ENCODE peak calls at places on chromosomes 16 and 17, in six cellular contexts. Y is H7; T is cardiac muscle cell; M is effector memory CD4-positive, alpha-beta T cell; Z is CD8-positive, alpha-beta T cell; L is mesendoderm. V is an unnamed sample. For H3K36me3, the result is how much of the 10 kb centered on the place peaks cover.

GRCh38 chr17:37358098-37358829 is 17.5 kb upstream of the C17orf78 start:
- DNase-seq in L (peak), Z (no peak), Y (peak), M (no peak), T (peak), V (peak)

GRCh38 chr16:20681821-20682736 is 15.4 kb downstream of the ACSM1 start:
- DNase-seq in M (no peak), Z (no peak), T (no peak), Y (no peak), L (peak), V (no peak)

GRCh38 chr16:22091721-22092120 is 620 bp upstream of the VWA3A start:
- DNase-seq in Z (no peak), M (no peak), T (no peak), L (peak), Y (no peak), V (no peak)

GRCh38 chr16:28110479-28110878 is 47.0 kb upstream of the GSG1L start:
- DNase-seq in Z (no peak), Y (no peak), M (no peak), L (no peak), T (no peak), V (no peak)

GRCh38 chr17:43940630-43941029 is 1.6 kb downstream of the PPY start:
- DNase-seq in L (peak), T (peak), Z (no peak), M (no peak), Y (peak), V (no peak)

GRCh38 chr17:32929588-32929987 is 1.6 kb downstream of the TMEM98 start:
- DNase-seq in M (no peak), L (no peak), Y (no peak), T (no peak), Z (no peak), V (no peak)

GRCh38 chr16:49455181-49455990 is 81.8 kb downstream of the C16orf78 start:
- DNase-seq in Y (no peak), L (no peak), T (no peak), M (no peak), Z (no peak), V (no peak)

GRCh38 chr17:65167581-65167980 is 30.4 kb downstream of the RGS9 start:
- DNase-seq in M (no peak), T (no peak), L (no peak), Y (no peak), Z (no peak), V (no peak)

GRCh38 chr17:66517336-66518009 is 215.1 kb downstream of the PRKCA start:
- DNase-seq in L (no peak), Z (no peak), Y (no peak), M (no peak), T (no peak), V (no peak)

GRCh38 chr17:40859536-40859935 is 7.5 kb downstream of the KRT12 start:
- DNase-seq in Y (no peak), Z (no peak), M (no peak), L (no peak), T (no peak), V (no peak)

GRCh38 chr17:19378416-19379293 is at the start of gene MAPK7:
- DNase-seq in L (no peak), M (no peak), Z (no peak), Y (peak), T (no peak), V (no peak)

GRCh38 chr17:42104264-42104663 is 6.0 kb upstream of the ZNF385C start:
- DNase-seq in T (no peak), L (no peak), Y (no peak), Z (no peak), M (no peak), V (no peak)

GRCh38 chr17:78993241-78993956 is 13.7 kb upstream of the LGALS3BP start:
- DNase-seq in M (no peak), Z (peak), T (peak), Y (peak), L (peak), V (peak)

GRCh38 chr16:52256310-52257078 is 290.4 kb downstream of the TOX3 start:
- DNase-seq in Z (no peak), T (no peak), M (no peak), L (no peak), Y (no peak), V (no peak)
- H3K36me3 ChIP-seq in Z (under half), T (under half), M (under half), L (under half), Y (under half), V (under half)

DNA sequence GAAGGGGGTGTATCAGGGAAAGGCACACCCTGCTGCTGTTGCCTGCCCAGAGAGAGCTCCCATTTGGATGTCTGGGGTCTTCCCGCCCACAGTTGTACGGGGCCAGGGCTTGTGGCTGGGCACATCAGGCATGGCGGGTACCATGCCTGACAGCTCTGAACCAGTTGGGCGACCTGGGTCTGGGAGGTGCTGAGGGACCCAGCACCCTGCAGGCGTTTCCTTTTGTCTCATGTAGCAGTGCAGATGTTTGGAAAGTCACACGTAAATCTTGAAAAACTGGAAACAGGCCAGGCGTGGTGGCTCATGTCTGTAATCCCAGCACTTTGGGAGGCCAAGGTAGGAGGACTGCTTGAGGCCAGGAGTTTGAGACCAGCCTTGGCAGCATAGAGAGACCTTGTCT is 8.4 kb upstream of the JPT2 start:
- DNase-seq in Y (no peak), M (no peak), L (no peak), Z (no peak), T (no peak), V (no peak)
- H3K36me3 ChIP-seq in Y (half or more), M (half or more), L (under half), Z (half or more), T (under half), V (under half)

GRCh38 chr16:1398351-1398750 is 16.2 kb downstream of the UNKL start:
- DNase-seq in M (no peak), Y (no peak), T (no peak), L (no peak), Z (no peak), V (no peak)
- H3K36me3 ChIP-seq in M (half or more), Y (under half), T (under half), L (under half), Z (under half), V (under half)

GRCh38 chr16:85645021-85645589 is 32.0 kb downstream of the GSE1 start:
- DNase-seq in M (no peak), Z (no peak), Y (no peak), L (no peak), T (no peak), V (no peak)
- H3K36me3 ChIP-seq in M (under half), Z (under half), Y (under half), L (under half), T (under half), V (under half)

DNA sequence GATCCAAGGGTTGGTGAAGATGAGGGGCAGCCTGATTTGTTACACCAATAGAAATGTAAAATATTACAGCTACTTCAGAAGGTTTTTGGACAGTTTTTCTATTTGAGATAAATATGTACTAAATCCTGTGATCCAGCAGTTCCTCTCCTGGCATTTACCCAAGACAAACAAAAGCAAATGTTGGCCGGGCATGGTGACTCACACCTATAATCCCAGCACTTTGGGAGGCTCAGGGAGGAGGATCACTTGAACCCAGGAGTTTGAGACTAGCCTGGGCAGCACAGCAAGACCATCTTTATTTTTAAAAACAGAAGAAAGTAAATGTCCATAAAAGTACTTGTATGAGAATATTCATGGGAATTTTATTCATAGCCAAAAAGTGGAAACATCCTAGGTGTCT is 64.8 kb upstream of the MRC2 start:
- DNase-seq in L (no peak), Y (no peak), T (no peak), M (no peak), Z (no peak), V (no peak)
- H3K36me3 ChIP-seq in L (under half), Y (under half), T (under half), M (under half), Z (under half), V (under half)

DNA sequence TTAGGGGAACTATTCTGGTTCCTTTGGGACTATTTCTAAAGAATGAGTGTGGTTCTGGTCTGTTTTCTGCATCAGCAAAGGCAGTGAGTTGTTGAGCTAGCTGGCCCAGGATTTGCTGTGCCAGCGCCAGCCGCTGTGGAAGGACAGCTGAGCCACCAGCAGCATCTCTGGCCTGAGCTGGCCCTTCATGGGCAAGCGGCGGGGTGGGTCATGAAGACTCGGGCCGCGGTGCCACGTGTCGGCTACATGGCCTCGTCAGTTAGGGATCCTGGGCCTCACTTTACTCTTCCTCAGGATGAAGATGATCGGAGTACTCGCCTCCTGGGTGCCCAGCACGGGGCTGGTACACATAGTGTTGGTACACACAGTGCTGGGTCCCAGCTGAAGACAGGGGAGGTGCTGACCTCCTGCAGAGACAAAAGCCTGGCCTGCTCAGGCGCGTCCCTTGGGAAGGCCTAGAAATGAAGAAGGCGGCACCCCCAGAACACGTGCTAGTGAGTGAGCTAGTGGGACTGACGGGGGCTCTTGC is 17.9 kb upstream of the FAAP100 start:
- DNase-seq in L (no peak), Y (no peak), Z (no peak), M (no peak), T (no peak), V (no peak)
- H3K36me3 ChIP-seq in L (under half), Y (half or more), Z (under half), M (half or more), T (under half), V (under half)

GRCh38 chr16:30757316-30757715 is 4.5 kb downstream of the CFAP119 start:
- DNase-seq in Z (no peak), T (no peak), Y (no peak), M (no peak), L (no peak), V (no peak)

GRCh38 chr16:30756781-30757100 is 5.1 kb downstream of the CFAP119 start:
- DNase-seq in L (no peak), Z (no peak), T (no peak), Y (no peak), M (no peak), V (no peak)

GRCh38 chr16:30758988-30759461 is 2.8 kb downstream of the CFAP119 start:
- DNase-seq in Z (no peak), M (no peak), L (no peak), T (no peak), Y (no peak), V (no peak)

GRCh38 chr16:30753596-30753995 is 5.4 kb downstream of the PHKG2 start:
- DNase-seq in L (no peak), Z (no peak), T (no peak), M (no peak), Y (no peak), V (no peak)

GRCh38 chr16:30755955-30756780 is 5.7 kb downstream of the CFAP119 start:
- DNase-seq in Y (no peak), M (no peak), T (no peak), L (no peak), Z (no peak), V (no peak)
- H3K36me3 ChIP-seq in Y (under half), M (under half), T (under half), L (under half), Z (under half), V (under half)

GRCh38 chr16:67201411-67202345 is 2.7 kb downstream of the ELMO3 start:
- DNase-seq in Y (peak), M (no peak), T (no peak), Z (no peak), L (no peak), V (no peak)

GRCh38 chr16:67199011-67199807 is at the start of gene ELMO3:
- DNase-seq in Z (no peak), T (peak), Y (peak), L (peak), M (no peak), V (no peak)

GRCh38 chr16:67198238-67198734 is 645 bp upstream of the ELMO3 start:
- DNase-seq in M (no peak), L (peak), T (peak), Z (no peak), Y (peak), V (no peak)

GRCh38 chr16:67200491-67200890 is 1.6 kb downstream of the ELMO3 start:
- DNase-seq in T (no peak), L (no peak), Y (peak), Z (no peak), M (no peak), V (no peak)

GRCh38 chr16:67199808-67200198 is 872 bp downstream of the ELMO3 start:
- DNase-seq in M (no peak), Z (no peak), L (peak), T (no peak), Y (peak), V (no peak)
- H3K36me3 ChIP-seq in M (half or more), Z (under half), L (under half), T (under half), Y (under half), V (half or more)

V was measured in naive thymus-derived CD4-positive, alpha-beta T cell.